ENCODE peak calls at places on chromosomes 2 and 18, in four cellular contexts. H is colonic mucosa, G is GM12865, F is HCT116. B is an unnamed sample.

GRCh38 chr2:51695531-51695930 is 663.6 kb upstream of the NRXN1 start:
- DNase-seq in H (no peak), G (no peak), F (no peak), B (no peak)

GRCh38 chr2:74374509-74375205 is 5.5 kb downstream of the DCTN1 start:
- DNase-seq in H (peak; percentile 57), G (no peak), F (no peak), B (peak; percentile 80)

GRCh38 chr18:76167440-76167839 is 327.6 kb downstream of the ZNF516 start:
- DNase-seq in H (no peak), G (no peak), F (no peak), B (no peak)

GRCh38 chr2:33425156-33425555 is 51.3 kb upstream of the RASGRP3 start:
- DNase-seq in H (no peak), G (no peak), F (no peak), B (no peak)

GRCh38 chr2:181628590-181629585 is 28.0 kb downstream of the CERKL start:
- DNase-seq in H (no peak), G (no peak), F (no peak), B (no peak)

GRCh38 chr2:74548285-74548918 is 5.3 kb downstream of the LOXL3 start:
- DNase-seq in H (no peak), G (no peak), F (no peak), B (no peak)

GRCh38 chr2:95060446-95061118 is 35.1 kb downstream of the MAL start:
- DNase-seq in H (no peak), G (no peak), F (no peak), B (no peak)

GRCh38 chr2:169237939-169238338 is 124.4 kb downstream of the LRP2 start:
- DNase-seq in H (no peak), G (no peak), F (no peak), B (no peak)

GRCh38 chr2:168705534-168706470 is 96.6 kb upstream of the NOSTRIN start:
- DNase-seq in H (peak; percentile 52), G (peak; percentile 40), F (no peak), B (no peak)

GRCh38 chr2:2057125-2057721 is 273.9 kb downstream of the MYT1L start:
- DNase-seq in H (peak; percentile 27), G (peak; percentile 18), F (peak; percentile 2), B (no peak)

GRCh38 chr2:111119847-111120252 is 864 bp upstream of the BCL2L11 start:
- DNase-seq in H (no peak), G (no peak), F (no peak), B (no peak)

DNA sequence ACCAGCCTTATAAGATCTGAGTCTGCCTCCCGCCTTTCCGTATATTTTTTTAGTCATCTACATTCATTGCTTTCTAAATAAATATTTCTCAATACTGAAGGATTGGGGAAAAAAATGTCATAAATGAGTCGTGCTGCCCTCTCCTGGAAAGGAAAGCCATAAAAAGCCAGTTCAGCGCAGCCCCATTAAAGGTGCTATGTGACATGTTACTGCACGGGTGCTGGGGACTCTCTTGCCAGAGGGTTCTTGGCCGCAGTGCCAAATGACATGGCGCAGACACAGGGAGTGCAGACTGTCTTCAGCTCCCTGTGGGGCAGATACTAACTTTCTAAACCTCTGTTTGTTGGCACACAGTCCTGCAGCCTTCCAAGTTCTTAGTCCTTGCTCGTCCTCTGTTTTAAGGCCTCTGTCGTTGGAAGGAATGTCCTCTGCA is 53.7 kb upstream of the MAP3K20 start:
- DNase-seq in H (no peak), G (no peak), F (no peak), B (no peak)
- TF ChIP-seq CTCF in H (peak; percentile 32), G (no peak), F (peak; percentile 54), B (no peak)

GRCh38 chr2:183250472-183250871 is 126.2 kb downstream of the NUP35 start:
- DNase-seq in H (no peak), G (no peak), F (no peak), B (no peak)
- TF ChIP-seq CTCF in H (no peak), G (no peak), F (no peak), B (no peak)

GRCh38 chr2:237557633-237558015 is 8.8 kb upstream of the PRLH start:
- DNase-seq in H (no peak), G (peak; percentile 46), F (no peak), B (no peak)

GRCh38 chr2:237564526-237565131 is 1.7 kb upstream of the PRLH start:
- DNase-seq in H (no peak), G (no peak), F (no peak), B (no peak)

GRCh38 chr2:237558918-237559645 is 7.3 kb upstream of the PRLH start:
- DNase-seq in H (peak; percentile 56), G (no peak), F (no peak), B (no peak)

GRCh38 chr2:237563816-237564215 is 2.6 kb upstream of the PRLH start:
- DNase-seq in H (no peak), G (no peak), F (no peak), B (peak; percentile 79)

DNA sequence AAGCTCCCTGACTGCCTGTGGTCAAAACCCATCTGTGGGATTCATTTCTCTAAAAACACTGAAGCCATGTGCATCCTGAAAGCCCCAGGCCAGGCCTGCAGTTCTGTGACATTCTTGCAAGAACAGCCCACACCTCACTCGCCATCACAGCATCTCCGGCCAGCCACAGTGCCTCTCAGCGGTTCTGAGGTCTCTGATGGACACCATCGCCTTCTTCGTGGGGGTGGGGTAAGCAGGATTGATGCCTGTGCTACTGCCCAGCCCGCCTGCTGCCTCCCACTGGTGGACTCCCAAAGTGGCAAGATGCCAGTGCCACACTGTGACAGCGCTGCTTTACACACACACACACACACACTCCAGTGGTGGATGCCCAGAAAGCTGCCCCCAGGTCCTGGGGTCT is 5.2 kb upstream of the PRLH start:
- DNase-seq in H (no peak), G (no peak), F (no peak), B (no peak)
- TF ChIP-seq CTCF in H (no peak), G (no peak), F (no peak), B (no peak)

GRCh38 chr2:14235667-14236066 is 396.9 kb upstream of the LRATD1 start:
- DNase-seq in H (no peak), G (no peak), F (no peak), B (no peak)

GRCh38 chr2:14237902-14238301 is 394.6 kb upstream of the LRATD1 start:
- DNase-seq in H (no peak), G (no peak), F (no peak), B (no peak)

GRCh38 chr2:14234911-14235310 is 397.6 kb upstream of the LRATD1 start:
- DNase-seq in H (no peak), G (no peak), F (no peak), B (no peak)

GRCh38 chr2:14239605-14240004 is 392.9 kb upstream of the LRATD1 start:
- DNase-seq in H (no peak), G (no peak), F (no peak), B (no peak)

DNA sequence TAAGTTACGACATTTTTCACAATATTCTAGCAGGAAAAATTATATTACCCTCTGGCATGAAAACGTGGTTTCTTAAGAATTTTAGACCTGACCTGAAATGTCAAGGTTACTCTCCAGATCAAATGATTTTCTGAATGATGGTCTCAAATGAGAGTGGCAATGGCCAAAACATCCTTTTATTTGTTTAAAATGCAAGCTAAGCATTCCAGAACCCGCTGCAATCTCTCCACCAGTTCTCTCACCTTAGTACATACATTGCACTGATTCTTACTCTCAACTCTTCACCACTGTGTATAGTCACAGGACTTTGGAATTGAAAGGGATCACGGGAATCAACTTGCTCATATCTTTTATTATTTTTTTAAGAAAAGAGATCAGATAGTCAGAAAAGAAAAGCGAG is 391.6 kb upstream of the LRATD1 start:
- DNase-seq in H (no peak), G (no peak), F (no peak), B (no peak)
- TF ChIP-seq CTCF in H (no peak), G (no peak), F (no peak), B (no peak)

GRCh38 chr2:191126386-191126785 is 24.4 kb downstream of the STAT4 start:
- DNase-seq in H (no peak), G (no peak), F (no peak), B (no peak)
- TF ChIP-seq CTCF in H (no peak), G (no peak), F (no peak), B (no peak)

GRCh38 chr2:134782792-134783191 is 55.6 kb upstream of the ACMSD start:
- DNase-seq in H (no peak), G (peak; percentile 31), F (peak; percentile 34), B (no peak)
- TF ChIP-seq CTCF in H (peak; percentile 44), G (peak; percentile 33), F (peak; percentile 58), B (peak; percentile 40)

GRCh38 chr2:234306426-234307173 is 190.3 kb downstream of the ARL4C start:
- DNase-seq in H (no peak), G (no peak), F (no peak), B (no peak)
- TF ChIP-seq CTCF in H (no peak), G (no peak), F (no peak), B (no peak)

DNA sequence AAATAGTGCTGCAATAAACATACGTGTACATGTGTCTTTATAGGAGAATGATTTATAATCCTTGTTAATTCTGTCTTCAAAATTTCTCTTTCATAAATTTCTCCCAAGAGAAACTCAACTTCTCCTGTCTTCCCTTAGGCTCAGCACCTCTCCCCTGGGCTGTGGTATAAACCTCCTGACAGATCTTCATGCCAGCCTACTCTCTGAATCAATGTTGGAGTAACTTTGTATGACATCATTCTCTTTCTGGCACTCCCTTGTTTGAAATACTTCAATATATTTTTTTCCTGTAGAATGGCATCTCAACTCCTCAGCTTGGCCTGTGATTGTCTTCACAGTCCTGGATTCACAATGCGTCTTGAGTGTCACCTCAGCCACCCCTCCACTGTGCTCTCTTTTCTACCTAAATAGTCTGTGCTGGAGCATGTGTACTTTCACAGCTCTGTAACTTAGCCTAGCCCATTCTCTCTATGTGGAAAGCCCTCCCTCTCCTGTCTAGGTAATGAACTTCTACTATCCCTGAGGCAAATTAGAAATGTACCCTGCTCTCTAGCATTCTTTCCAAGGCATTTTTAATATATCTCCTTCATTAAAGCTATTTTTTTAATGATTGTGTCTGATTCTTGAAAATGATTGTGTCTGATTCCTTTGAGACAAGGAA is 649.9 kb upstream of the FANCL start:
- DNase-seq in H (no peak), G (no peak), F (no peak), B (no peak)
- TF ChIP-seq CTCF in H (no peak), G (no peak), F (no peak), B (no peak)

GRCh38 chr18:11823545-11823944 is 27.7 kb upstream of the CHMP1B start:
- DNase-seq in H (no peak), G (no peak), F (no peak), B (no peak)

GRCh38 chr18:11827963-11828362 is 23.2 kb upstream of the CHMP1B start:
- DNase-seq in H (no peak), G (no peak), F (no peak), B (no peak)

GRCh38 chr18:11830585-11830984 is 20.6 kb upstream of the CHMP1B start:
- DNase-seq in H (no peak), G (no peak), F (no peak), B (no peak)

GRCh38 chr18:11828772-11829432 is 22.3 kb upstream of the CHMP1B start:
- DNase-seq in H (no peak), G (no peak), F (no peak), B (no peak)

DNA sequence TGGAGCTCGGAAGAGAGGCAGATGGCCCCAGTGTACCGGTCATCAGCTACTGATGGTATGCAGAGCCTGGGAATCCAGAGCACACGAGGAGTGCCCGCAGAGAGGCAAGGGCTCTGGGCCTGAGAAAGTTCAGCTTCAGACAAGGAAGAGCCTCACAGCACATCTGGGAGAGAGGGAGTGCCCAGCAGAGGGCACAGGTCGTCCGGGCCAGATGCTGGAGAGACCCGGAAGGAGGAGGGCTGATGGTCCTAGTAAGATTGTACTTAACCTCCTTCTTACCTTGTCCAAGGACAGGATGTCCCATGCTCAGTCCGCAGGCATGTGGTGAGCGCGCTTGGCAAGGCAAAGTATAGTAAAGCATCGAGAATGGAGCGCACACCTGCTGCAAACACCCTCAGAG is 24.4 kb upstream of the CHMP1B start:
- DNase-seq in H (no peak), G (peak; percentile 4), F (no peak), B (no peak)
- TF ChIP-seq CTCF in H (no peak), G (no peak), F (no peak), B (no peak)

B was measured in nephron progenitor cell.